ENCODE peak calls at places on chromosomes 1 and 21, in four cellular contexts. J, C, O and M are unnamed samples.

GRCh38 chr1:241848680-241849344 is 808 bp downstream of the EXO1 start:
- DNase-seq in J (no peak), O (no peak), C (no peak), M (no peak)

GRCh38 chr1:96096138-96097011 is 625.2 kb upstream of the PTBP2 start:
- DNase-seq in J (no peak), C (no peak), O (no peak), M (no peak)

GRCh38 chr1:156155760-156156495 is 2.5 kb downstream of the SEMA4A start:
- DNase-seq in O (no peak), J (no peak), C (no peak), M (no peak)

GRCh38 chr1:45196863-45197262 is 9.5 kb downstream of the ZSWIM5 start:
- DNase-seq in O (no peak), C (no peak), J (no peak), M (no peak)

GRCh38 chr1:113191579-113192076 is 118.6 kb downstream of the LRIG2 start:
- DNase-seq in O (no peak), C (no peak), J (no peak), M (no peak)

GRCh38 chr1:116001739-116002487 is 25.6 kb downstream of the SLC22A15 start:
- DNase-seq in J (no peak), C (no peak), O (no peak), M (no peak)

GRCh38 chr1:237386362-237387143 is 344.6 kb downstream of the RYR2 start:
- DNase-seq in O (no peak), C (no peak), J (no peak), M (peak)

GRCh38 chr1:193974286-193974798 is 787.9 kb upstream of the B3GALT2 start:
- DNase-seq in J (no peak), O (no peak), C (no peak), M (no peak)

GRCh38 chr1:47738560-47739182 is 258.5 kb downstream of the TRABD2B start:
- DNase-seq in C (no peak), O (no peak), J (peak), M (no peak)

GRCh38 chr21:41419921-41420862 is 5.8 kb upstream of the MX1 start:
- DNase-seq in C (peak), J (peak), O (peak), M (peak)

GRCh38 chr1:36653850-36654249 is 171.1 kb upstream of the CSF3R start:
- DNase-seq in O (no peak), C (no peak), J (peak), M (peak)

GRCh38 chr1:89363638-89364536 is at the start of gene GBP6:
- DNase-seq in J (peak), O (no peak), C (no peak), M (no peak)

GRCh38 chr1:183470961-183471747 is 1.1 kb upstream of the SMG7 start:
- DNase-seq in O (peak), C (peak), J (peak), M (peak)

GRCh38 chr1:88802950-88803349 is 88.4 kb downstream of the GTF2B start:
- DNase-seq in C (no peak), O (no peak), J (no peak), M (no peak)

GRCh38 chr21:42061866-42062542 is 9.1 kb upstream of the UMODL1 start:
- DNase-seq in C (peak), J (no peak), O (peak), M (no peak)

GRCh38 chr1:53182111-53182593 is 14.5 kb upstream of the CPT2 start:
- DNase-seq in O (peak), C (peak), J (peak), M (peak)

GRCh38 chr1:23530089-23530749 is 814 bp downstream of the E2F2 start:
- DNase-seq in J (no peak), C (no peak), O (no peak), M (no peak)

GRCh38 chr1:160997323-160998038 is 23.5 kb downstream of the F11R start:
- DNase-seq in C (peak), J (peak), O (peak), M (peak)

GRCh38 chr1:27605796-27606707 is 2.1 kb upstream of the AHDC1 start:
- DNase-seq in C (peak), J (peak), O (peak), M (peak)

GRCh38 chr1:36175137-36176095 is 19.5 kb downstream of the MAP7D1 start:
- DNase-seq in C (no peak), O (no peak), J (peak), M (no peak)

GRCh38 chr1:205456383-205456867 is 580 bp upstream of the BLACAT1 start:
- DNase-seq in J (no peak), O (no peak), C (no peak), M (no peak)